ENCODE peak calls at places on chromosomes 16 and 17, in seven cellular contexts. T, D, U, S, V, K and L are unnamed samples.

GRCh38 chr17:10130263-10130662 is 68.1 kb downstream of the GAS7 start:
- DNase-seq in T (no peak), D (no peak), U (no peak), S (peak), V (no peak), K (no peak), L (no peak)

GRCh38 chr16:70804153-70804728 is 3.3 kb upstream of the VAC14 start:
- DNase-seq in T (no peak), D (no peak), U (no peak), S (peak), V (no peak), K (no peak), L (no peak)

GRCh38 chr16:69073181-69073669 is 32.2 kb upstream of the HAS3 start:
- DNase-seq in T (no peak), D (peak), U (no peak), S (peak), V (no peak), K (no peak), L (no peak)

GRCh38 chr16:12290165-12290564 is 313.6 kb downstream of the SNX29 start:
- DNase-seq in T (no peak), D (no peak), U (no peak), S (no peak), V (no peak), K (no peak), L (no peak)

GRCh38 chr16:79050063-79050462 is 550.5 kb downstream of the MAF start:
- DNase-seq in T (no peak), D (no peak), U (no peak), S (no peak), V (no peak), K (no peak), L (no peak)

GRCh38 chr16:19143241-19143640 is 24.8 kb upstream of the SYT17 start:
- DNase-seq in T (no peak), D (no peak), U (no peak), S (no peak), V (no peak), K (no peak), L (no peak)

GRCh38 chr16:23030001-23030400 is 119.3 kb downstream of the USP31 start:
- DNase-seq in T (no peak), D (no peak), U (no peak), S (no peak), V (no peak), K (no peak), L (no peak)

GRCh38 chr17:49337900-49338299 is 24.1 kb downstream of the ZNF652 start:
- DNase-seq in T (no peak), D (no peak), U (no peak), S (peak), V (no peak), K (no peak), L (no peak)

GRCh38 chr17:34980681-34981537 is 597 bp downstream of the LIG3 start:
- DNase-seq in T (peak), D (no peak), U (peak), S (peak), V (peak), K (peak), L (peak)

GRCh38 chr17:29292071-29292991 is 1.6 kb downstream of the NUFIP2 start:
- DNase-seq in T (peak), D (peak), U (peak), S (peak), V (peak), K (peak), L (peak)

GRCh38 chr17:65345261-65346060 is 208.3 kb downstream of the RGS9 start:
- DNase-seq in T (no peak), D (no peak), U (no peak), S (no peak), V (no peak), K (no peak), L (no peak)

GRCh38 chr17:50169121-50169764 is 3.4 kb downstream of the SGCA start:
- DNase-seq in T (peak), D (no peak), U (peak), S (peak), V (no peak), K (no peak), L (no peak)

GRCh38 chr17:31397256-31397939 is 5.9 kb downstream of the RAB11FIP4 start:
- DNase-seq in T (no peak), D (no peak), U (peak), S (no peak), V (no peak), K (no peak), L (peak)

GRCh38 chr17:40321502-40322416 is 12.8 kb downstream of the RARA start:
- DNase-seq in T (peak), D (no peak), U (peak), S (no peak), V (peak), K (peak), L (peak)

DNA sequence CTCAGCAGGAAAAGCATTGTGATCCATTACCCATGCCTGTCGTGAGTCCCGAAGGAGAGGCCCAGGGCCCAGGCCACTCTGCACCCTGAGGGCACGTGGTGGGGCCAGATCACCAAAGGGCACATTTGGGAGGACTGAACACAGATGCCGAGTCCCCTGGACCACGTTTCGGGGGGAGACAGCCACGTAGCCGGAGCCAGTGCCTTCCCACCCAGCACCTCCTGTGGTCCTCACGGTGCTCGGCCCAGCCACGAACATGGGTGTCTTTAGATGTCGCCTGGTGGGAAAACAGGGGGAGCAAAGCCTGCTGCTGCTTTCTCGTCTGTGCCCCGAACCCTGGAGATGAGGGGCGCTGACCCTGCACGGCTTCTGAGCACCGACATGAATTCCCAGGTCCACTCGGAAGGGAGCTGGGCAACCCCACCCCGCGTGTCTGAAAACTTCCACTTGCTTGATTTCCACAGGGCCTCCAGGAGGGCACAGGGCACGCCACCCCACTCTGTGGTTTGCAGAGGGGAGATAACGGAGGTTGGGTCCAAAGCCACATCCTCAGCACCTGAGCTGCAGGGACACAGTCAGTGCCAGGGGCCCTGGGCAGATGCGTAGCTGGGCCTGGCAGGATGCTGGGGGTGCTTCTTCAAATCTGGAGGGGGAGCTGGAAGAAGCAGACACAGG is 14.4 kb downstream of the CBFA2T3 start:
- DNase-seq in T (no peak), D (no peak), U (no peak), S (no peak), V (no peak), K (peak), L (no peak)
- TF ChIP-seq POLR2A in T (no peak), D (no peak), U (no peak), S (no peak), V (no peak), K (no peak), L (no peak)

GRCh38 chr17:74203439-74204240 is at the start of gene RPL38:
- DNase-seq in T (peak), D (peak), U (peak), S (peak), V (peak), K (peak), L (peak)
- TF ChIP-seq POLR2A in T (peak), D (peak), U (peak), S (peak), V (peak), K (peak), L (peak)

DNA sequence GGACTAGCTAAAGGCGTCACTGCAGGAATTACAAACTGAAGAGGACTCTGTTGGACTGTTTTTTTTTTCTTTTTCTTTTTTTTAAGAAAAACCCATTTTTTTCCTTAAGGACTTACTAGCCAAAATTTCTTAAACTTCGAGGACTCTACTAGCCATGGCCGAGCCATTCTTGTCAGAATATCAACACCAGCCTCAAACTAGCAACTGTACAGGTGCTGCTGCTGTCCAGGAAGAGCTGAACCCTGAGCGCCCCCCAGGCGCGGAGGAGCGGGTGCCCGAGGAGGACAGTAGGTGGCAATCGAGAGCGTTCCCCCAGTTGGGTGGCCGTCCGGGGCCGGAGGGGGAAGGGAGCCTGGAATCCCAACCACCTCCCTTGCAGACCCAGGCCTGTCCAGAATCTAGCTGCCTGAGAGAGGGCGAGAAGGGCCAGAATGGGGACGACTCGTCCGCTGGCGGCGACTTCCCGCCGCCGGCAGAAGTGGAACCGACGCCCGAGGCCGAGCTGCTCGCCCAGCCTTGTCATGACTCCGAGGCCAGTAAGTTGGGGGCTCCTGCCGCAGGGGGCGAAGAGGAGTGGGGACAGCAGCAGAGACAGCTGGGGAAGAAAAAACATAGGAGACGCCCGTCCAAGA is 878 bp downstream of the HEXIM1 start:
- DNase-seq in T (peak), D (peak), U (peak), S (peak), V (peak), K (peak), L (peak)
- TF ChIP-seq POLR2A in T (peak), D (peak), U (no peak), S (no peak), V (peak), K (no peak), L (no peak)

GRCh38 chr16:82653550-82654511 is 27.1 kb downstream of the CDH13 start:
- DNase-seq in T (no peak), D (no peak), U (no peak), S (peak), V (no peak), K (no peak), L (no peak)
- TF ChIP-seq POLR2A in T (no peak), D (no peak), U (no peak), S (peak), V (no peak), K (no peak), L (no peak)